ENCODE peak calls at places on chromosomes 7 and 10, in four cellular contexts. K is left ventricle myocardium inferior; Y is CD8-positive, alpha-beta memory T cell; R is foreskin fibroblast. V is an unnamed sample.

GRCh38 chr7:68280931-68281330 is 1284.3 kb downstream of the TYW1 start:
- DNase-seq in K (no peak), R (no peak), Y (no peak), V (no peak)

GRCh38 chr10:129387258-129387525 is 79.8 kb upstream of the MGMT start:
- DNase-seq in K (no peak), Y (no peak), R (no peak), V (no peak)

GRCh38 chr10:8543361-8544056 is 489.0 kb downstream of the GATA3 start:
- DNase-seq in Y (no peak), R (no peak), K (no peak), V (no peak)

GRCh38 chr7:132492841-132493445 is 83.3 kb downstream of the PLXNA4 start:
- DNase-seq in R (no peak), Y (no peak), K (no peak), V (no peak)

GRCh38 chr10:75619636-75620035 is 188.2 kb downstream of the LRMDA start:
- DNase-seq in Y (no peak), R (no peak), K (no peak), V (no peak)

GRCh38 chr10:79164075-79164474 is 95.3 kb downstream of the ZMIZ1 start:
- DNase-seq in K (no peak), Y (no peak), R (no peak), V (no peak)

GRCh38 chr7:55065079-55065478 is 46.3 kb downstream of the EGFR start:
- DNase-seq in R (peak), K (no peak), Y (no peak), V (no peak)

GRCh38 chr10:35640474-35640873 is 1.6 kb downstream of the FZD8 start:
- DNase-seq in K (peak), Y (peak), R (peak), V (peak)

DNA sequence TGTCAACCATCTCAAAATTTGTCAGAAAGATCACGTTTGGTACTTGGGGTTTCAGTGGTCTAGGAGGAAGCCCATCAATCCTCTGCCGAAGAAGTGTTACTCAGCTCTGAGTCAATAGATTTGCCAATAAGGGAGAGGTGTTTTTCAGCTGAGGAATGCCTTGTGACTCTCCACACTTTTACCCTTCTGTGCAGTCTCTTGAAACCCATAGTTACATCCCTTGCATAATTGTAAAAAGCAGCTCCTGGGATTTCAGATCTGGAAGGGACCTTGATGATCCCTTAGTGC is 47.5 kb downstream of the INSYN2A start:
- DNase-seq in R (peak), K (no peak), Y (no peak), V (no peak)
- H3K4me3 ChIP-seq in R (no peak), K (no peak), Y (no peak), V (no peak)

DNA sequence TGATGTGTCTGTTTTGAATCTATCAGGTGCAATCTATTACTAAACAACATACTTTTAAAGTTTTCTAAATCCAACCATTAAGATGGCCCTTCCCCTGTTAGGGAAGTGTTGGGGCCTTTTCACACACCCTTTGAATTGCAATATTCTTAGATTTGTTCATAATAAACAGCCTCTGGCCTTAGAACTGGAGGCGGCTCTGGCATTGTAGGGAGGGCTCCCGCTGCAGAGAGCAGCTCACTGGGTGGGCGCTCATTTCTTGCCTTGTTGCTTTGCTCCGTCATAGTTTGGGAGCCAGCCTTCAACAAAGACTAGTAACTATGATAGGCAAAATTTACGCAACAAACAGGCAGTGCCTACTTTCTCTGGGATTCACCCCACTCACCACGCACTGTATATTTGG is 4.2 kb upstream of the HOXA10 start:
- DNase-seq in Y (no peak), K (no peak), R (peak), V (no peak)
- H3K4me3 ChIP-seq in Y (no peak), K (no peak), R (peak), V (no peak)

GRCh38 chr7:27155816-27156507 is 513 bp downstream of the HOXA7 start:
- DNase-seq in Y (no peak), R (peak), K (no peak), V (peak)

GRCh38 chr7:27156901-27157716 is 634 bp upstream of the HOXA7 start:
- DNase-seq in Y (no peak), R (peak), K (no peak), V (no peak)

GRCh38 chr7:27154901-27155815 is 1.3 kb downstream of the HOXA7 start:
- DNase-seq in R (no peak), Y (no peak), K (no peak), V (no peak)

GRCh38 chr7:27157717-27158431 is 1.4 kb upstream of the HOXA7 start:
- DNase-seq in Y (no peak), R (no peak), K (no peak), V (no peak)

GRCh38 chr7:27156508-27156898 is at the start of gene HOXA7:
- DNase-seq in Y (no peak), K (no peak), R (peak), V (no peak)
- H3K4me3 ChIP-seq in Y (no peak), K (peak), R (peak), V (no peak)

DNA sequence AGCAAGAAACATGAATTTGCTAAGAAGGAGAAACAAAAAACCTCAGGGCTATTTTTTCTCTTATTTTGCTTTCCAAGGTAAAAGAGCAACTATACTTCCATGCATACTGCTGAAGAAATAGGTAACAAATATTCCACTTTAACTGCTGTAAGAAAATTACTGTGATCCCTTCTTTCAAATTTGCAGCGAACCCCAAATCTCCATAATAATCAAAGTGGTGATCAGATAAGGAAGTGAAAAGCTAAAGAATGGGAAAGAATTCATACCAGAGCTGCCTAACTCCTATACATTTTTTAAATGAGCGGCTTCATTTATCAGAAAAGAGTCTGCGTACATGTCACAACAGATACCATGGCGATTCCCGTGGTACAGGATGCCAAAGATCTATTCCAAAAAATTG is 7.2 kb downstream of the SGCE start:
- DNase-seq in Y (no peak), K (no peak), R (no peak), V (no peak)
- H3K4me3 ChIP-seq in Y (no peak), K (no peak), R (no peak), V (no peak)

GRCh38 chr10:80537705-80538480 is at the start of gene SH2D4B:
- DNase-seq in R (no peak), Y (no peak), K (no peak), V (no peak)

GRCh38 chr10:80537086-80537704 is 507 bp upstream of the SH2D4B start:
- DNase-seq in K (no peak), Y (no peak), R (no peak), V (no peak)

GRCh38 chr10:80539421-80539999 is 1.8 kb downstream of the SH2D4B start:
- DNase-seq in Y (no peak), R (no peak), K (no peak), V (no peak)

GRCh38 chr10:80540136-80540535 is 2.4 kb downstream of the SH2D4B start:
- DNase-seq in R (no peak), Y (no peak), K (no peak), V (no peak)

DNA sequence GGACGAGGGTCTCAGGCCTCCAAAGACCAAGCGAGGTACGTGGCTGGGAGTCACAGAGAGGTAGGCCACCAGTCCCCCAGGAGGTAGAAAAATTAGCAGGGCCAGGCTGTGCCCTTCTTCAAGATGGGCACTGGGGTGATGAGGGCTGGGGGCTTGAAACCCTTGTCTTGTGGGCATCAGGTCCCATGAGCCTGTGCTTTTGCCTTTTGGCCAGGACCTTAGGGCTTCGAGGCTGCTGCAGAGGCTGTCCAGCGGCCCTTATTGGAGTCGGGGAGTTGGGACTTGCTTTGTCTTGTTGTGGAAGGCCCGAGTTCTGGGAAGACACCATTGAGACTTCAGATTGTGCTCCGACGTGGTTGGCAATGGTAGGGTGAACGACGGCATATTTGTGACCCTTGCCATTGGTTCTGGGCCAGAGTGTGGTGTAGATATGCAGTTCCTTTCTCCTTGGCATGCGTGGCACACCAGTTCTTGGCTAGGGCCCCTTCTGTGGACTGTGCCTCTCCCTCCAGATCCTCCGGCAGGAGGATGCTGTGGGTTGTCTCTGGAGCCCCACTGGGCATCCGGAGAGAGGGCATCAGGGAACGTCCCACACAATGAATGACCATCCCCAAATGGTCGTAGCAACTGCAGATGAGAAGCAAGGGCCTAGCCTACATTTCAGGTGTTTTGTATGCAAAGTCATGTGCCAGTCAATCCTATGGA is 931 bp downstream of the SH2D4B start:
- DNase-seq in K (no peak), R (no peak), Y (no peak), V (no peak)
- H3K4me3 ChIP-seq in K (no peak), R (no peak), Y (no peak), V (no peak)

DNA sequence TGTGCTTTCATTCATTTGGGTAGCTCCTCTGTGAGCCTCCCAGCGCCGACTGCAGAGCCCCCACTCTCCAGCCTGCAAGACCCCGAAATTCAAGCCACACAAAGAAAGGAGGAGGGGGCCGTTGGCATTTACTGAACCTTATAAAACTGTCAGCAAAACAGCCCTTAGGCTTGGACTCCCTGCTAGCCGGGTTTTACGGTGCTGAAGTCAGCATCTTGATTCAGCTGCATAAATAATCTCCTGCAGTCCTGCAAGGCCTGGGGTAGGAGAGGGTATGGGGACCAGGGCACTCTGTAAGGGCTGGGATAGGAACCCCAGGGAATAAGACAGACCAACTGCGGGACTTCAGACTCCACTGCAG is 158.4 kb upstream of the PRKCQ start:
- DNase-seq in Y (no peak), R (peak), K (no peak), V (no peak)
- H3K4me3 ChIP-seq in Y (no peak), R (peak), K (peak), V (no peak)